ENCODE peak calls at places on chromosomes 12 and 14, in seven cellular contexts. Y is cardiac fibroblast, J is foreskin fibroblast, C is NCI-H345, F is ELR, S is choroid plexus epithelial cell, T is dorsolateral prefrontal cortex. R is an unnamed sample.

GRCh38 chr14:65173973-65174693 is 71.8 kb upstream of the MAX start:
- DNase-seq in Y (no peak), J (no peak), C (no peak), F (no peak), S (peak; percentile 58), T (no peak), R (no peak)

GRCh38 chr12:88996389-88996788 is 355.9 kb downstream of the DUSP6 start:
- DNase-seq in Y (peak; percentile 30), J (no peak), C (no peak), F (peak; percentile 48), S (no peak), T (no peak), R (peak; percentile 42)

GRCh38 chr14:94174622-94175402 is 690 bp downstream of the PPP4R4 start:
- DNase-seq in Y (no peak), J (no peak), C (no peak), F (peak; percentile 43), S (no peak), T (peak; percentile 16), R (no peak)

GRCh38 chr12:100229876-100230275 is 29.3 kb downstream of the ACTR6 start:
- DNase-seq in Y (no peak), J (no peak), C (no peak), F (peak; percentile 32), S (no peak), T (no peak), R (no peak)

GRCh38 chr12:131092911-131093901 is 139.5 kb downstream of the ADGRD1 start:
- DNase-seq in Y (no peak), J (no peak), C (no peak), F (no peak), S (no peak), T (no peak), R (no peak)

GRCh38 chr12:89529738-89530137 is 3.9 kb upstream of the POC1B start:
- DNase-seq in Y (peak; percentile 76), J (peak; percentile 36), C (peak; percentile 44), F (peak; percentile 67), S (peak; percentile 76), T (no peak), R (peak; percentile 77)

GRCh38 chr12:109738878-109739665 is 25.4 kb downstream of the FAM222A start:
- DNase-seq in Y (no peak), J (peak; percentile 75), C (no peak), F (peak; percentile 76), S (no peak), T (no peak), R (no peak)

GRCh38 chr14:23877538-23878180 is 75.9 kb upstream of the DHRS4 start:
- DNase-seq in Y (no peak), J (no peak), C (no peak), F (no peak), S (no peak), T (no peak), R (no peak)

GRCh38 chr12:79776111-79776510 is 85.3 kb upstream of the PAWR start:
- DNase-seq in Y (peak; percentile 76), J (peak; percentile 36), C (no peak), F (peak; percentile 48), S (peak; percentile 90), T (no peak), R (peak; percentile 49)

GRCh38 chr14:94679941-94680340 is 67.8 kb downstream of the SERPINA3 start:
- DNase-seq in Y (no peak), J (no peak), C (no peak), F (no peak), S (no peak), T (no peak), R (no peak)

R was measured in dermis blood vessel endothelial cell.